ENCODE peak calls at places on chromosome 3, in five cellular contexts. C, Z, X, G and U are unnamed samples.
A peak's percentile ranks its signal among the peaks of the same experiment; 100 is the strongest.

GRCh38 chr3:139353920-139354556 is 10.2 kb downstream of the MRPS22 start:
- DNase-seq in C (no peak), Z (peak; percentile 23), X (peak; percentile 66), G (peak; percentile 25), U (peak; percentile 64)

GRCh38 chr3:24952388-24952787 is 457.7 kb upstream of the THRB start:
- DNase-seq in C (no peak), Z (no peak), X (no peak), G (no peak), U (no peak)

GRCh38 chr3:30347679-30348216 is 258.7 kb upstream of the TGFBR2 start:
- DNase-seq in C (no peak), Z (peak; percentile 24), X (peak; percentile 97), G (peak; percentile 26), U (peak; percentile 55)

GRCh38 chr3:185164428-185165217 is 11.8 kb upstream of the C3orf70 start:
- DNase-seq in C (no peak), Z (no peak), X (no peak), G (no peak), U (no peak)

GRCh38 chr3:50264964-50265485 is 3.9 kb upstream of the SEMA3B start:
- DNase-seq in C (peak; percentile 59), Z (no peak), X (peak; percentile 83), G (no peak), U (no peak)

GRCh38 chr3:74360406-74360805 is 254.1 kb downstream of the CNTN3 start:
- DNase-seq in C (no peak), Z (no peak), X (no peak), G (no peak), U (no peak)

GRCh38 chr3:182671942-182672341 is 121.4 kb upstream of the ATP11B start:
- DNase-seq in C (no peak), Z (no peak), X (no peak), G (no peak), U (peak; percentile 45)

GRCh38 chr3:144241381-144241780 is 269.8 kb downstream of the DIPK2A start:
- DNase-seq in C (no peak), Z (no peak), X (no peak), G (no peak), U (peak; percentile 22)

GRCh38 chr3:134371542-134372324 is 2.5 kb downstream of the AMOTL2 start:
- DNase-seq in C (no peak), Z (no peak), X (no peak), G (no peak), U (no peak)

GRCh38 chr3:85935171-85935570 is 976.4 kb downstream of the CADM2 start:
- DNase-seq in C (no peak), Z (no peak), X (no peak), G (no peak), U (no peak)

GRCh38 chr3:99869621-99870020 is 52.0 kb downstream of the CMSS1 start:
- DNase-seq in C (peak; percentile 50), Z (no peak), X (no peak), G (no peak), U (peak; percentile 87)

GRCh38 chr3:10437272-10437994 is 68.0 kb downstream of the ATP2B2 start:
- DNase-seq in C (no peak), Z (peak; percentile 28), X (peak; percentile 91), G (peak; percentile 8), U (peak; percentile 3)

GRCh38 chr3:195587406-195587805 is 3.7 kb upstream of the APOD start:
- DNase-seq in C (no peak), Z (no peak), X (no peak), G (no peak), U (no peak)

GRCh38 chr3:173397161-173398110 is at the start of gene NLGN1:
- DNase-seq in C (peak; percentile 73), Z (no peak), X (peak; percentile 15), G (no peak), U (peak; percentile 62)

GRCh38 chr3:61637088-61638051 is 76.0 kb downstream of the PTPRG start:
- DNase-seq in C (peak; percentile 22), Z (peak; percentile 35), X (no peak), G (no peak), U (peak; percentile 89)

GRCh38 chr3:104988491-104988890 is 378.2 kb upstream of the ALCAM start:
- DNase-seq in C (no peak), Z (no peak), X (peak; percentile 57), G (no peak), U (no peak)

GRCh38 chr3:46276497-46277099 is 34.3 kb downstream of the CCR3 start:
- DNase-seq in C (peak; percentile 23), Z (peak; percentile 82), X (peak; percentile 60), G (no peak), U (peak; percentile 24)

GRCh38 chr3:143167956-143168355 is 48.4 kb downstream of the CHST2 start:
- DNase-seq in C (no peak), Z (no peak), X (peak; percentile 97), G (no peak), U (no peak)

GRCh38 chr3:73213906-73214305 is 152.4 kb downstream of the EBLN2 start:
- DNase-seq in C (no peak), Z (no peak), X (no peak), G (no peak), U (no peak)

GRCh38 chr3:9915252-9916141 is 1.4 kb upstream of the IL17RC start:
- DNase-seq in C (peak; percentile 78), Z (peak; percentile 46), X (peak; percentile 23), G (no peak), U (peak; percentile 64)

GRCh38 chr3:13496879-13497278 is 16.8 kb downstream of the HDAC11 start:
- DNase-seq in C (no peak), Z (no peak), X (no peak), G (no peak), U (no peak)

GRCh38 chr3:99128740-99129505 is 227.4 kb upstream of the DCBLD2 start:
- DNase-seq in C (no peak), Z (no peak), X (peak; percentile 95), G (peak; percentile 99), U (peak; percentile 88)

GRCh38 chr3:38690185-38690584 is 40.7 kb upstream of the SCN5A start:
- DNase-seq in C (no peak), Z (no peak), X (peak; percentile 8), G (no peak), U (no peak)

GRCh38 chr3:112815981-112816380 is 30.7 kb downstream of the CD200R1L start:
- DNase-seq in C (no peak), Z (no peak), X (no peak), G (no peak), U (peak; percentile 52)

GRCh38 chr3:112814256-112814655 is 32.4 kb downstream of the CD200R1L start:
- DNase-seq in C (no peak), Z (peak; percentile 24), X (peak; percentile 74), G (peak; percentile 43), U (peak; percentile 89)

GRCh38 chr3:112811917-112812660 is 34.6 kb downstream of the CD200R1L start:
- DNase-seq in C (no peak), Z (no peak), X (no peak), G (no peak), U (peak; percentile 87)

GRCh38 chr3:112813016-112813415 is 33.6 kb downstream of the CD200R1L start:
- DNase-seq in C (no peak), Z (no peak), X (no peak), G (no peak), U (peak; percentile 65)

DNA sequence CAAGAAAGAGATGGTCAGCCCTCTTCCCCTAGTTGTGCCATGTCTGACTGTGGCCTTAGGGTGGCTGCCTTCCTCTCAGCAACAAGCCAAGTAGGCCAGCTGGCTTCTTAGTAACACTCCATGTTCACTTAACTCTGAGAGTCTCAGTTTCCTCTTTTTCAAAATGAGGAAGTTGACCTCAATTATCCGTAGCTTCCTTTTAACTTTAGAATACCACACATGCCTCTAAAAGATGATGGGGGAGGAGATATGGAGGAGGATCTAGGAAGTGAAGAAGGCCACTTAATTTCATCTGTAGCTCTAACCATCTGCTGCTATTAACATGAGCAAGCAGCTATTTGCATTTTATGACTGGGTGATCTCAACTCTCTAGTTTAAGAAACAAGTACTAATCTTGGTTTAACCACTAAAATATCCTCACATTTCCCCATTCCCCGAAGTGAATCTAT is 32.9 kb downstream of the CD200R1L start:
- DNase-seq in C (no peak), Z (peak; percentile 59), X (peak; percentile 13), G (no peak), U (peak; percentile 93)
- TF ChIP-seq CTCF in C (no peak), Z (no peak), X (no peak), G (no peak), U (no peak)

DNA sequence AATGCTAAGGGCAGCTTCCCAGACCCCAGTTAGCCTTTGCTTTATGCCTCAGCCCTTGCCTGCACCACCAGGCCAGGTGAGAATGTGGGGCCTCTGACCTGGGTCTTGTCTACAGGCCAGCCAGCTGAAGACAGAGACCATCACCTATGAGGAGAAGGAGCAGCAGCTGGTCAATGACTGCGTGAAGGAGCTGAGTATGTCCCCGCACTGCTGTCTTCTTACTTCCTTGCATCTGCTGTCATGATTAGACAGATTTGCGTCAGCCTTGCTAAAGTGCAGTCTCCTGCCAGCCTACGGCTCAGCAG is 74.6 kb downstream of the CCK start:
- DNase-seq in C (no peak), Z (no peak), X (no peak), G (no peak), U (no peak)
- TF ChIP-seq CTCF in C (no peak), Z (no peak), X (no peak), G (no peak), U (no peak)

DNA sequence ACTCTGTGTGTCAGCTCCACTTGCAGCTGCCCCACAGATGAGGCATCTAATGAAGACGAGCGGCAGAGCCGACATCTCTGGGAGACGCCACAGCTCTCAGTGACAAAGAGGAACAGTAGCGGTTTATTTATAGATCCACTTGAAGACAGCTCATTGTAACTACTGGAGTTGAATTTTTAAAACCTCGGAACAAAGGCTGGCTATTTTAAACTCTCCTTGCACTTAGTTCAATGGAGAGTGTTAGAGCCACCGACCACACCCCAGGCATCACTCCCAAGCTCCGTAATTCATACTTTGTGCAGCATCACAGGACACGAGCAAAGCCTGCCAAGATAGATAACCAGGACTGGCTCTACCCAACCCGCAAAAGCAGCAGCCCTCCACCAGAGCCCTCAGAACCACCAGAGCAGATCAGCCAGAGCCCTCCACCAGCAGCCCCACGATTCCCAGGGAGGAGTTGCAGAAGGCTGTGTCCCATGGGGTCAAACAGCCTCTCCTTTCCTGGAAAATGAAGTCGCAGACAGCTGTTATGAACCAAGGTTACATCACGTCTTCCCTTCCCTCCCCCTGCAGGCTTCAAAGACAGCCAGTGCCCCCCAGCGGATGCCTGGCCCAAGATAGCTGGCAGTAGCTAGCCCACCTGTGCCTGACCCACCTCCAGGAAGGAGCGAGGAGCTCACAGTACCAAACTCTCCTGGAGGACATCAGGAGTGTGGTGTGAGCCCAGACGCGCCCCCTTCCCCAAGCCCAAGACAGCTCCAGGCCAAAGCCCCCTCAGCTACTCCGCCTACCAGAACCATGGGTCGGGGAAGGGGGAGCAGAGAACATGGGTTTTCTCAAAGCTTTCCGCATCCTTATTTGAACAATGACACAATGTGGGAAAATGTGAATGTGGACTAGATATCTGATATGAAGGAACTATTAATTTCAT is 45.7 kb downstream of the POC1A start:
- DNase-seq in C (peak; percentile 45), Z (no peak), X (no peak), G (no peak), U (peak; percentile 68)
- TF ChIP-seq CTCF in C (peak; percentile 10), Z (no peak), X (no peak), G (no peak), U (peak; percentile 59)

DNA sequence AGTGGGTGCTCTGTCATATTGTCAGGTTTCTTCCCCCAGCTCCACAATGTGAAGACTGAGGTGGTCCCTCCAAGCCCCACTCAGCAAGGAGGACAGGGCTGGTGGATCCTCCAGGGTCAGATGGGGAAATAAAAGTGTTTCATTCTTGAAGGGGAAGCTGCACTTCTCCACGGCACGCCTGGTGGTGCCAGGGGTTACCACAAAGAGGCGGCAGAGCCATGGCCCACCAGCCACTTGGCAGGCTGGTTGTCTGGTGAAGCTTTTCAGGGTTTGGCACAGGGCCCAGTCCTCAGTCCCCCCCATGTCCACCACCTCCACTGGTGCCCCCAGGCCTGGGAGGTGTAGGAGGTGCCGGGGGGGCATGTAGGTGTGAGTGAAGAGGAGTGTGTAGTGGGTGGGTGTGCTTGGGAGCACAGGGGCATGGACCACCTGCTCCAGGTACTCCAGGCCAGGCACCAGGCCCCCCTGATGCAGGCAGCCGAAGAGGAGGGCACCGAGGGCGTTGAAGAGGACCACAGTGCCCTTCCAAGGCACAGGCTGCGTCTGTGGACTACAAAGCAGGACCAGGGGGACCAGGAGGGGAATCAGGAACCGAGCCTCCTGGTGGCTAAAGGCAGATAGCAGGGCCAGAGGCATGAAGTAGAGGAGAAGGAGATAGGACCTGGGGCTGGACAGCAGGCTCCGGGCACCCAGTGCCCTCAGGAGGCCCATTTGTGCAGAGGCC is 5.0 kb upstream of the NCBP2 start:
- DNase-seq in C (no peak), Z (no peak), X (no peak), G (no peak), U (no peak)
- TF ChIP-seq CTCF in C (no peak), Z (peak; percentile 6), X (peak; percentile 20), G (no peak), U (no peak)